ENCODE peak calls at places on chromosomes 16 and 17, in five cellular contexts. E, B, O, X and K are unnamed samples.

GRCh38 chr17:27525316-27525715 is 69.1 kb downstream of the KSR1 start:
- DNase-seq in E (no peak), B (no peak), O (no peak), X (no peak), K (no peak)

GRCh38 chr17:56595831-56596740 is 2.6 kb downstream of the NOG start:
- DNase-seq in E (no peak), B (no peak), O (peak), X (no peak), K (no peak)

GRCh38 chr16:56424404-56424765 is 960 bp downstream of the AMFR start:
- DNase-seq in E (no peak), B (no peak), O (no peak), X (no peak), K (no peak)

GRCh38 chr17:38424297-38424972 is 3.8 kb upstream of the ARHGAP23 start:
- DNase-seq in E (no peak), B (no peak), O (no peak), X (no peak), K (no peak)

GRCh38 chr17:57533684-57534305 is 211.3 kb downstream of the CCDC182 start:
- DNase-seq in E (no peak), B (no peak), O (no peak), X (no peak), K (no peak)

GRCh38 chr16:83615981-83616380 is 191.8 kb upstream of the HSBP1 start:
- DNase-seq in E (no peak), B (no peak), O (no peak), X (no peak), K (no peak)

GRCh38 chr16:22372882-22373661 is 1.3 kb downstream of the CDR2 start:
- DNase-seq in E (no peak), B (no peak), O (no peak), X (no peak), K (no peak)

GRCh38 chr16:68892214-68892613 is 48.9 kb downstream of the TANGO6 start:
- DNase-seq in E (no peak), B (no peak), O (no peak), X (no peak), K (no peak)

GRCh38 chr16:68347605-68348004 is 36.8 kb downstream of the PRMT7 start:
- DNase-seq in E (no peak), B (no peak), O (no peak), X (no peak), K (no peak)

GRCh38 chr17:63479495-63480184 is 2.8 kb downstream of the ACE start:
- DNase-seq in E (no peak), B (peak), O (no peak), X (no peak), K (no peak)

GRCh38 chr16:66278604-66279262 is 87.8 kb upstream of the CDH5 start:
- DNase-seq in E (no peak), B (no peak), O (no peak), X (no peak), K (no peak)

GRCh38 chr17:6755731-6756184 is at the start of gene XAF1:
- DNase-seq in E (no peak), B (no peak), O (peak), X (no peak), K (no peak)

GRCh38 chr17:74117999-74118421 is 85.5 kb upstream of the RPL38 start:
- DNase-seq in E (no peak), B (peak), O (no peak), X (no peak), K (no peak)

GRCh38 chr17:68584904-68585303 is 16.3 kb downstream of the FAM20A start:
- DNase-seq in E (no peak), B (no peak), O (no peak), X (no peak), K (no peak)

GRCh38 chr16:212999-213398 is 16.2 kb downstream of the LUC7L start:
- DNase-seq in E (no peak), B (no peak), O (no peak), X (no peak), K (no peak)

GRCh38 chr17:39950871-39951348 is 11.9 kb upstream of the GSDMA start:
- DNase-seq in E (no peak), B (no peak), O (no peak), X (no peak), K (no peak)

GRCh38 chr16:82660966-82661365 is 34.2 kb downstream of the CDH13 start:
- DNase-seq in E (no peak), B (no peak), O (no peak), X (no peak), K (no peak)

GRCh38 chr17:73803867-73804539 is 159.8 kb upstream of the SDK2 start:
- DNase-seq in E (no peak), B (peak), O (no peak), X (no peak), K (no peak)

GRCh38 chr16:81657224-81657623 is 121.9 kb upstream of the PLCG2 start:
- DNase-seq in E (no peak), B (no peak), O (no peak), X (no peak), K (no peak)

GRCh38 chr17:2137342-2138098 is 82.6 kb downstream of the HIC1 start:
- DNase-seq in E (no peak), B (no peak), O (no peak), X (no peak), K (no peak)

GRCh38 chr16:82192665-82193064 is 22.6 kb upstream of the MPHOSPH6 start:
- DNase-seq in E (no peak), B (no peak), O (no peak), X (no peak), K (no peak)

GRCh38 chr16:82834156-82834758 is 207.5 kb downstream of the CDH13 start:
- DNase-seq in E (no peak), B (no peak), O (no peak), X (no peak), K (no peak)

GRCh38 chr17:28500712-28501379 is 5.3 kb upstream of the FOXN1 start:
- DNase-seq in E (no peak), B (no peak), O (no peak), X (no peak), K (no peak)

GRCh38 chr16:69827527-69827926 is 65.4 kb downstream of the WWP2 start:
- DNase-seq in E (no peak), B (no peak), O (no peak), X (no peak), K (no peak)

GRCh38 chr17:40415390-40415789 is 2.3 kb downstream of the TOP2A start:
- DNase-seq in E (no peak), B (no peak), O (no peak), X (no peak), K (no peak)

GRCh38 chr17:81537343-81537855 is 9.2 kb downstream of the FSCN2 start:
- DNase-seq in E (no peak), B (no peak), O (no peak), X (no peak), K (no peak)

GRCh38 chr17:10216213-10216982 is 18.0 kb upstream of the GAS7 start:
- DNase-seq in E (no peak), B (peak), O (no peak), X (no peak), K (no peak)

GRCh38 chr16:69345923-69346322 is 5.7 kb downstream of the TMED6 start:
- DNase-seq in E (no peak), B (no peak), O (no peak), X (no peak), K (no peak)

GRCh38 chr17:14299261-14300093 is 1.4 kb upstream of the HS3ST3B1 start:
- DNase-seq in E (no peak), B (peak), O (peak), X (no peak), K (no peak)

GRCh38 chr17:68509151-68510057 is 2.8 kb upstream of the PRKAR1A start:
- DNase-seq in E (no peak), B (no peak), O (no peak), X (no peak), K (no peak)

GRCh38 chr16:75106351-75107274 is 10.0 kb downstream of the LDHD start:
- DNase-seq in E (no peak), B (no peak), O (no peak), X (no peak), K (no peak)

GRCh38 chr16:89187337-89188063 is 12.8 kb downstream of the SLC22A31 start:
- DNase-seq in E (no peak), B (peak), O (no peak), X (no peak), K (no peak)

GRCh38 chr17:70423562-70423961 is 254.2 kb downstream of the KCNJ2 start:
- DNase-seq in E (no peak), B (no peak), O (no peak), X (no peak), K (no peak)